ENCODE peak calls at places on chromosomes 12 and 14, in eight cellular contexts. One of them, this sample, is unnamed.

GRCh38 chr12:8026282-8026637 is 6.3 kb upstream of the FOXJ2 start:
- DNase-seq in uterus: no peak
- DNase-seq in HCT116: no peak
- DNase-seq in H7: no peak
- DNase-seq in iPS DF 6.9: no peak
- DNase-seq in neural progenitor cell: no peak
- DNase-seq in mucosa of descending colon: no peak
- DNase-seq in transverse colon: no peak
- DNase-seq in this sample: no peak

GRCh38 chr12:125989716-125990115 is 924.5 kb downstream of the AACS start:
- DNase-seq in uterus: no peak
- DNase-seq in HCT116: no peak
- DNase-seq in H7: no peak
- DNase-seq in iPS DF 6.9: no peak
- DNase-seq in neural progenitor cell: no peak
- DNase-seq in mucosa of descending colon: no peak
- DNase-seq in transverse colon: no peak
- DNase-seq in this sample: no peak

GRCh38 chr12:42402821-42403411 is 76.9 kb downstream of the PPHLN1 start:
- DNase-seq in uterus: no peak
- DNase-seq in HCT116: no peak
- DNase-seq in H7: no peak
- DNase-seq in iPS DF 6.9: no peak
- DNase-seq in neural progenitor cell: no peak
- DNase-seq in mucosa of descending colon: no peak
- DNase-seq in transverse colon: no peak
- DNase-seq in this sample: no peak

GRCh38 chr14:100887728-100888335 is 15.7 kb downstream of the RTL1 start:
- DNase-seq in uterus: no peak
- DNase-seq in HCT116: no peak
- DNase-seq in H7: no peak
- DNase-seq in iPS DF 6.9: no peak
- DNase-seq in neural progenitor cell: no peak
- DNase-seq in mucosa of descending colon: no peak
- DNase-seq in transverse colon: no peak
- DNase-seq in this sample: no peak

GRCh38 chr12:12715459-12716150 is 1.6 kb upstream of the CDKN1B start:
- DNase-seq in uterus: no peak
- DNase-seq in HCT116: no peak
- DNase-seq in H7: no peak
- DNase-seq in iPS DF 6.9: no peak
- DNase-seq in neural progenitor cell: no peak
- DNase-seq in mucosa of descending colon: no peak
- DNase-seq in transverse colon: peak; percentile 62
- DNase-seq in this sample: no peak

GRCh38 chr12:88310666-88311065 is 168.6 kb downstream of the TMTC3 start:
- DNase-seq in uterus: no peak
- DNase-seq in HCT116: no peak
- DNase-seq in H7: no peak
- DNase-seq in iPS DF 6.9: no peak
- DNase-seq in neural progenitor cell: no peak
- DNase-seq in mucosa of descending colon: no peak
- DNase-seq in transverse colon: no peak
- DNase-seq in this sample: no peak

GRCh38 chr14:85701763-85702162 is 171.8 kb downstream of the FLRT2 start:
- DNase-seq in uterus: no peak
- DNase-seq in HCT116: no peak
- DNase-seq in H7: no peak
- DNase-seq in iPS DF 6.9: no peak
- DNase-seq in neural progenitor cell: no peak
- DNase-seq in mucosa of descending colon: no peak
- DNase-seq in transverse colon: no peak
- DNase-seq in this sample: no peak

GRCh38 chr14:75542585-75543091 is 20.4 kb downstream of the BATF start:
- DNase-seq in uterus: peak; percentile 28
- DNase-seq in HCT116: no peak
- DNase-seq in H7: peak; percentile 63
- DNase-seq in iPS DF 6.9: no peak
- DNase-seq in neural progenitor cell: no peak
- DNase-seq in mucosa of descending colon: peak; percentile 54
- DNase-seq in transverse colon: peak; percentile 64
- DNase-seq in this sample: peak; percentile 18

GRCh38 chr14:97442363-97442762 is 645.2 kb downstream of the VRK1 start:
- DNase-seq in uterus: no peak
- DNase-seq in HCT116: no peak
- DNase-seq in H7: no peak
- DNase-seq in iPS DF 6.9: no peak
- DNase-seq in neural progenitor cell: no peak
- DNase-seq in mucosa of descending colon: no peak
- DNase-seq in transverse colon: no peak
- DNase-seq in this sample: no peak

GRCh38 chr12:66861157-66861750 is 182.4 kb upstream of the GRIP1 start:
- DNase-seq in uterus: peak; percentile 16
- DNase-seq in HCT116: peak; percentile 23
- DNase-seq in H7: no peak
- DNase-seq in iPS DF 6.9: peak; percentile 58
- DNase-seq in neural progenitor cell: peak; percentile 60
- DNase-seq in mucosa of descending colon: peak; percentile 64
- DNase-seq in transverse colon: peak; percentile 63
- DNase-seq in this sample: peak; percentile 73

GRCh38 chr14:81068384-81068783 is 113.0 kb downstream of the TSHR start:
- DNase-seq in uterus: no peak
- DNase-seq in HCT116: no peak
- DNase-seq in H7: no peak
- DNase-seq in iPS DF 6.9: no peak
- DNase-seq in neural progenitor cell: no peak
- DNase-seq in mucosa of descending colon: no peak
- DNase-seq in transverse colon: no peak
- DNase-seq in this sample: no peak
- H3K36me3 ChIP-seq in uterus: peaks cover 3% of the 10 kb centered on the region
- H3K36me3 ChIP-seq in HCT116: no peaks in the 10 kb centered on the region
- H3K36me3 ChIP-seq in H7: no peaks in the 10 kb centered on the region
- H3K36me3 ChIP-seq in iPS DF 6.9: no peaks in the 10 kb centered on the region
- H3K36me3 ChIP-seq in neural progenitor cell: no peaks in the 10 kb centered on the region
- H3K36me3 ChIP-seq in mucosa of descending colon: no peaks in the 10 kb centered on the region
- H3K36me3 ChIP-seq in transverse colon: no peaks in the 10 kb centered on the region
- H3K36me3 ChIP-seq in this sample: no peaks in the 10 kb centered on the region

GRCh38 chr14:80901813-80902212 is 39.7 kb downstream of the CEP128 start:
- DNase-seq in uterus: no peak
- DNase-seq in HCT116: no peak
- DNase-seq in H7: no peak
- DNase-seq in iPS DF 6.9: no peak
- DNase-seq in neural progenitor cell: no peak
- DNase-seq in mucosa of descending colon: no peak
- DNase-seq in transverse colon: no peak
- DNase-seq in this sample: no peak
- H3K36me3 ChIP-seq in uterus: no peaks in the 10 kb centered on the region
- H3K36me3 ChIP-seq in HCT116: no peaks in the 10 kb centered on the region
- H3K36me3 ChIP-seq in H7: no peaks in the 10 kb centered on the region
- H3K36me3 ChIP-seq in iPS DF 6.9: no peaks in the 10 kb centered on the region
- H3K36me3 ChIP-seq in neural progenitor cell: no peaks in the 10 kb centered on the region
- H3K36me3 ChIP-seq in mucosa of descending colon: no peaks in the 10 kb centered on the region
- H3K36me3 ChIP-seq in transverse colon: no peaks in the 10 kb centered on the region
- H3K36me3 ChIP-seq in this sample: no peaks in the 10 kb centered on the region

GRCh38 chr14:81516941-81517797 is 16.5 kb downstream of the SEL1L start:
- DNase-seq in uterus: peak; percentile 60
- DNase-seq in HCT116: no peak
- DNase-seq in H7: peak; percentile 8
- DNase-seq in iPS DF 6.9: no peak
- DNase-seq in neural progenitor cell: peak; percentile 32
- DNase-seq in mucosa of descending colon: no peak
- DNase-seq in transverse colon: peak; percentile 30
- DNase-seq in this sample: no peak
- H3K36me3 ChIP-seq in uterus: no peaks in the 10 kb centered on the region
- H3K36me3 ChIP-seq in HCT116: no peaks in the 10 kb centered on the region
- H3K36me3 ChIP-seq in H7: no peaks in the 10 kb centered on the region
- H3K36me3 ChIP-seq in iPS DF 6.9: no peaks in the 10 kb centered on the region
- H3K36me3 ChIP-seq in neural progenitor cell: no peaks in the 10 kb centered on the region
- H3K36me3 ChIP-seq in mucosa of descending colon: no peaks in the 10 kb centered on the region
- H3K36me3 ChIP-seq in transverse colon: no peaks in the 10 kb centered on the region
- H3K36me3 ChIP-seq in this sample: no peaks in the 10 kb centered on the region

DNA sequence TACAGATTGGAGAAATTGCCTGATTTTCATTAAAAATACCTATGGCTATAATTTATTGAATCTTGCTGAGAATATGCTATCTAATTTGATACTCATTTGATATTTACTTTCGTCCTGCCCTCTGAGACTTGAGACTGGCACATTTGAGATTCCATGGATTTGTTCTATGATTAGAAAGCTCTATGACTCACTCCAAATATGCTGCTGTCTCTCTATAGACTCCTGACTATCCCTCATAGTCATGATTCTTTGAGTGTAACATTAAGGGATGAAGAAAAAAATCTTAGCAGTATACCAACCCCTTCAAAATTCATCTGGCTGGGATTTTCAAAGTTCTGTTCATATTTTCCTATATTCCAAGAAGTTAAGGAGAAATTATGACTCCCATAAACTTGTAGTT is 191.9 kb downstream of the LRIG3 start:
- DNase-seq in uterus: no peak
- DNase-seq in HCT116: no peak
- DNase-seq in H7: no peak
- DNase-seq in iPS DF 6.9: no peak
- DNase-seq in neural progenitor cell: no peak
- DNase-seq in mucosa of descending colon: no peak
- DNase-seq in transverse colon: no peak
- DNase-seq in this sample: no peak
- H3K36me3 ChIP-seq in uterus: no peaks in the 10 kb centered on the region
- H3K36me3 ChIP-seq in HCT116: no peaks in the 10 kb centered on the region
- H3K36me3 ChIP-seq in H7: no peaks in the 10 kb centered on the region
- H3K36me3 ChIP-seq in iPS DF 6.9: no peaks in the 10 kb centered on the region
- H3K36me3 ChIP-seq in neural progenitor cell: no peaks in the 10 kb centered on the region
- H3K36me3 ChIP-seq in mucosa of descending colon: no peaks in the 10 kb centered on the region
- H3K36me3 ChIP-seq in transverse colon: no peaks in the 10 kb centered on the region
- H3K36me3 ChIP-seq in this sample: no peaks in the 10 kb centered on the region

GRCh38 chr14:70741482-70741881 is 67.8 kb downstream of the MAP3K9 start:
- DNase-seq in uterus: no peak
- DNase-seq in HCT116: no peak
- DNase-seq in H7: no peak
- DNase-seq in iPS DF 6.9: no peak
- DNase-seq in neural progenitor cell: no peak
- DNase-seq in mucosa of descending colon: no peak
- DNase-seq in transverse colon: no peak
- DNase-seq in this sample: no peak
- H3K36me3 ChIP-seq in uterus: no peaks in the 10 kb centered on the region
- H3K36me3 ChIP-seq in HCT116: peaks cover 7% of the 10 kb centered on the region
- H3K36me3 ChIP-seq in H7: peaks cover 22% of the 10 kb centered on the region
- H3K36me3 ChIP-seq in iPS DF 6.9: peaks cover 12% of the 10 kb centered on the region
- H3K36me3 ChIP-seq in neural progenitor cell: no peaks in the 10 kb centered on the region
- H3K36me3 ChIP-seq in mucosa of descending colon: no peaks in the 10 kb centered on the region
- H3K36me3 ChIP-seq in transverse colon: no peaks in the 10 kb centered on the region
- H3K36me3 ChIP-seq in this sample: no peaks in the 10 kb centered on the region

DNA sequence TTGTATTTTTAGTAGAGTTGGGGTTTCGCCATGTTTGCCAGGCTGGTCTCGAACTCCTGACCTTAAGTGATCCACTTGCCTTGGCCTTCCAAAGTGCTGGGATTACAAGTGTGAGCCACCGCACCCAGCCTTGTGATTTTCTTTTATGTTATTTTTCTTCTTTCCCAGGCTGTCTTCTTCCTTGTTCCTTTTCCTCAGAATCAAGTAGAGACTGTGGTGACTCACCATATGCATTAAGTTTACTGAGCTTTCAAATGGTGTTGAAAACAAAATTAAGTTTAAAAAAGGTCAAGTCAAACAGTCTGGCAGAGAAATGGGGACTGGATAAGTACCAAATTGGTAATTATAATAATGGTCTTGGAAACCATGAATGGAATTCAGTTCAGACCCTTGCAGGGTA is 5.7 kb downstream of the ARPC3 start:
- DNase-seq in uterus: no peak
- DNase-seq in HCT116: no peak
- DNase-seq in H7: no peak
- DNase-seq in iPS DF 6.9: no peak
- DNase-seq in neural progenitor cell: no peak
- DNase-seq in mucosa of descending colon: no peak
- DNase-seq in transverse colon: no peak
- DNase-seq in this sample: no peak
- H3K36me3 ChIP-seq in uterus: no peaks in the 10 kb centered on the region
- H3K36me3 ChIP-seq in HCT116: peaks cover 22% of the 10 kb centered on the region
- H3K36me3 ChIP-seq in H7: peaks cover 14% of the 10 kb centered on the region
- H3K36me3 ChIP-seq in iPS DF 6.9: peaks cover 2% of the 10 kb centered on the region
- H3K36me3 ChIP-seq in neural progenitor cell: peaks cover 9% of the 10 kb centered on the region
- H3K36me3 ChIP-seq in mucosa of descending colon: no peaks in the 10 kb centered on the region
- H3K36me3 ChIP-seq in transverse colon: peaks cover 44% of the 10 kb centered on the region
- H3K36me3 ChIP-seq in this sample: peaks cover 24% of the 10 kb centered on the region

GRCh38 chr14:102078344-102078743 is 8.5 kb downstream of the HSP90AA1 start:
- DNase-seq in uterus: no peak
- DNase-seq in HCT116: no peak
- DNase-seq in H7: no peak
- DNase-seq in iPS DF 6.9: no peak
- DNase-seq in neural progenitor cell: no peak
- DNase-seq in mucosa of descending colon: no peak
- DNase-seq in transverse colon: no peak
- DNase-seq in this sample: no peak

GRCh38 chr14:102080183-102081080 is 6.4 kb downstream of the HSP90AA1 start:
- DNase-seq in uterus: no peak
- DNase-seq in HCT116: no peak
- DNase-seq in H7: no peak
- DNase-seq in iPS DF 6.9: no peak
- DNase-seq in neural progenitor cell: no peak
- DNase-seq in mucosa of descending colon: no peak
- DNase-seq in transverse colon: no peak
- DNase-seq in this sample: no peak

GRCh38 chr14:102078840-102079699 is 7.8 kb downstream of the HSP90AA1 start:
- DNase-seq in uterus: no peak
- DNase-seq in HCT116: no peak
- DNase-seq in H7: no peak
- DNase-seq in iPS DF 6.9: no peak
- DNase-seq in neural progenitor cell: no peak
- DNase-seq in mucosa of descending colon: no peak
- DNase-seq in transverse colon: no peak
- DNase-seq in this sample: no peak

GRCh38 chr14:102079700-102079979 is 7.2 kb downstream of the HSP90AA1 start:
- DNase-seq in uterus: no peak
- DNase-seq in HCT116: no peak
- DNase-seq in H7: no peak
- DNase-seq in iPS DF 6.9: no peak
- DNase-seq in neural progenitor cell: no peak
- DNase-seq in mucosa of descending colon: no peak
- DNase-seq in transverse colon: no peak
- DNase-seq in this sample: no peak

DNA sequence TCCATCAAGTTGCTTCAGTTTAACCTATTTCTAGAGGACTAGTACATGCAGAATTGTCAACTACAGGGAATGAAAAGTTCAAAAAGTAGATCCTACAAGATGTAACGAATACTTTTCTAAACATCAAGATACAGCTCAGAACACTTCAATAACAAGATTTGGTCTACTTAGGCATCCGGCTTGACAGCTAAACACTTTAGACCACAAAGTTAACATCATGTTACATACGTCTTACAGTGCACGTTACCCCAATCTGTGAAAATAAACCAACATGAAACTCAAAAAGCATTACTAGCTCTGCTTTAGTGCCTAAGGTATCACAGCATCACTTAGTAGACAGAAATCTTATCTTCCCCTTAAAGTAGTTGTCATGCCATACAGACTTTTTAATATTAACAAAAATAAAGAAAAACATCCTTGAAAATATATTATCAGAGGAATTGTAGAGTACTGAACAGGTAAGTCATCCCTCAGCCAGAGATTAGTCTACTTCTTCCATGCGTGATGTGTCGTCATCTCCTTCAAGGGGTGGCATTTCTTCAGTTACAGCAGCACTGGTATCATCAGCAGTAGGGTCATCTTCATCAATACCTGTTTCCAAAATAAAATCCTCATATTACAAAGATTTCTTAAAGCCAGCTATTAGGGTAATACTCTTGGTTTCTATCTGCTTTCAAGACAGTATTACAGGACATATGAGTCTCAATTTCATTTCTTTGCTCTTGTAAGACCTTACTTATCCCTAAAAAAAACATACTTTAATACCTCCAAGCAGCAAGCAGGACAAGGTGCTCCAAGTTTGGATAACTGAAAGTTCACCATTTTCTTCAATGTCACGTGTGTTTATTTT is 5.4 kb downstream of the HSP90AA1 start:
- DNase-seq in uterus: no peak
- DNase-seq in HCT116: no peak
- DNase-seq in H7: no peak
- DNase-seq in iPS DF 6.9: no peak
- DNase-seq in neural progenitor cell: no peak
- DNase-seq in mucosa of descending colon: no peak
- DNase-seq in transverse colon: no peak
- DNase-seq in this sample: no peak
- H3K36me3 ChIP-seq in uterus: no peaks in the 10 kb centered on the region
- H3K36me3 ChIP-seq in HCT116: peaks cover 71% of the 10 kb centered on the region
- H3K36me3 ChIP-seq in H7: peaks cover 54% of the 10 kb centered on the region
- H3K36me3 ChIP-seq in iPS DF 6.9: peaks cover 43% of the 10 kb centered on the region
- H3K36me3 ChIP-seq in neural progenitor cell: peaks cover 43% of the 10 kb centered on the region
- H3K36me3 ChIP-seq in mucosa of descending colon: peaks cover 19% of the 10 kb centered on the region
- H3K36me3 ChIP-seq in transverse colon: peaks cover 57% of the 10 kb centered on the region
- H3K36me3 ChIP-seq in this sample: peaks cover 16% of the 10 kb centered on the region

This sample was measured in pancreas.